ENCODE peak calls at places on chromosome 4, in seven cellular contexts. One of them, this sample, is unnamed.

GRCh38 chr4:189845145-189845846 is 95.4 kb upstream of the FRG1 start:
- DNase-seq in activated CD4-positive, alpha-beta T cell treated with anti-CD3 and anti-CD28 coated beads, Interleukin-2, amount 10 ng/mL, durations not matched to agents 7 days and 5 days: no peak
- DNase-seq in activated naive CD4-positive, alpha-beta T cell treated with Interleukin-2 at 50 U/mL for 16 hours: no peak
- DNase-seq in Right ventricle myocardium inferior: no peak
- DNase-seq in activated CD4-positive, CD25-positive, alpha-beta regulatory T cell treated with anti-CD3 and anti-CD28 coated beads, Interleukin-2, amount 50 U/mL, for 72 hours: no peak
- DNase-seq in T-helper 2 cell: no peak
- DNase-seq in GOT3: no peak
- DNase-seq in this sample: no peak

GRCh38 chr4:183264614-183265013 is 55.5 kb downstream of the CLDN22 start:
- DNase-seq in activated CD4-positive, alpha-beta T cell treated with anti-CD3 and anti-CD28 coated beads, Interleukin-2, amount 10 ng/mL, durations not matched to agents 7 days and 5 days: no peak
- DNase-seq in activated naive CD4-positive, alpha-beta T cell treated with Interleukin-2 at 50 U/mL for 16 hours: no peak
- DNase-seq in Right ventricle myocardium inferior: no peak
- DNase-seq in activated CD4-positive, CD25-positive, alpha-beta regulatory T cell treated with anti-CD3 and anti-CD28 coated beads, Interleukin-2, amount 50 U/mL, for 72 hours: no peak
- DNase-seq in T-helper 2 cell: no peak
- DNase-seq in GOT3: no peak
- DNase-seq in this sample: no peak

GRCh38 chr4:138398297-138398696 is 156.1 kb upstream of the SLC7A11 start:
- DNase-seq in activated CD4-positive, alpha-beta T cell treated with anti-CD3 and anti-CD28 coated beads, Interleukin-2, amount 10 ng/mL, durations not matched to agents 7 days and 5 days: no peak
- DNase-seq in activated naive CD4-positive, alpha-beta T cell treated with Interleukin-2 at 50 U/mL for 16 hours: no peak
- DNase-seq in Right ventricle myocardium inferior: no peak
- DNase-seq in activated CD4-positive, CD25-positive, alpha-beta regulatory T cell treated with anti-CD3 and anti-CD28 coated beads, Interleukin-2, amount 50 U/mL, for 72 hours: no peak
- DNase-seq in T-helper 2 cell: no peak
- DNase-seq in GOT3: no peak
- DNase-seq in this sample: peak; percentile 48

GRCh38 chr4:147674073-147674472 is 9.9 kb downstream of the PRMT9 start:
- DNase-seq in activated CD4-positive, alpha-beta T cell treated with anti-CD3 and anti-CD28 coated beads, Interleukin-2, amount 10 ng/mL, durations not matched to agents 7 days and 5 days: no peak
- DNase-seq in activated naive CD4-positive, alpha-beta T cell treated with Interleukin-2 at 50 U/mL for 16 hours: no peak
- DNase-seq in Right ventricle myocardium inferior: no peak
- DNase-seq in activated CD4-positive, CD25-positive, alpha-beta regulatory T cell treated with anti-CD3 and anti-CD28 coated beads, Interleukin-2, amount 50 U/mL, for 72 hours: no peak
- DNase-seq in T-helper 2 cell: no peak
- DNase-seq in GOT3: no peak
- DNase-seq in this sample: no peak

GRCh38 chr4:1053080-1053661 is 41.7 kb downstream of the FGFRL1 start:
- DNase-seq in activated CD4-positive, alpha-beta T cell treated with anti-CD3 and anti-CD28 coated beads, Interleukin-2, amount 10 ng/mL, durations not matched to agents 7 days and 5 days: no peak
- DNase-seq in activated naive CD4-positive, alpha-beta T cell treated with Interleukin-2 at 50 U/mL for 16 hours: no peak
- DNase-seq in Right ventricle myocardium inferior: peak; percentile 43
- DNase-seq in activated CD4-positive, CD25-positive, alpha-beta regulatory T cell treated with anti-CD3 and anti-CD28 coated beads, Interleukin-2, amount 50 U/mL, for 72 hours: no peak
- DNase-seq in T-helper 2 cell: no peak
- DNase-seq in GOT3: no peak
- DNase-seq in this sample: no peak

GRCh38 chr4:20248155-20248558 is 3.5 kb upstream of the SLIT2 start:
- DNase-seq in activated CD4-positive, alpha-beta T cell treated with anti-CD3 and anti-CD28 coated beads, Interleukin-2, amount 10 ng/mL, durations not matched to agents 7 days and 5 days: no peak
- DNase-seq in activated naive CD4-positive, alpha-beta T cell treated with Interleukin-2 at 50 U/mL for 16 hours: no peak
- DNase-seq in Right ventricle myocardium inferior: no peak
- DNase-seq in activated CD4-positive, CD25-positive, alpha-beta regulatory T cell treated with anti-CD3 and anti-CD28 coated beads, Interleukin-2, amount 50 U/mL, for 72 hours: no peak
- DNase-seq in T-helper 2 cell: no peak
- DNase-seq in GOT3: no peak
- DNase-seq in this sample: peak; percentile 34

GRCh38 chr4:138978028-138978585 is 37.5 kb upstream of the NOCT start:
- DNase-seq in activated CD4-positive, alpha-beta T cell treated with anti-CD3 and anti-CD28 coated beads, Interleukin-2, amount 10 ng/mL, durations not matched to agents 7 days and 5 days: no peak
- DNase-seq in activated naive CD4-positive, alpha-beta T cell treated with Interleukin-2 at 50 U/mL for 16 hours: no peak
- DNase-seq in Right ventricle myocardium inferior: no peak
- DNase-seq in activated CD4-positive, CD25-positive, alpha-beta regulatory T cell treated with anti-CD3 and anti-CD28 coated beads, Interleukin-2, amount 50 U/mL, for 72 hours: no peak
- DNase-seq in T-helper 2 cell: no peak
- DNase-seq in GOT3: no peak
- DNase-seq in this sample: no peak

GRCh38 chr4:25890653-25891485 is 23.2 kb upstream of the SMIM20 start:
- DNase-seq in activated CD4-positive, alpha-beta T cell treated with anti-CD3 and anti-CD28 coated beads, Interleukin-2, amount 10 ng/mL, durations not matched to agents 7 days and 5 days: no peak
- DNase-seq in activated naive CD4-positive, alpha-beta T cell treated with Interleukin-2 at 50 U/mL for 16 hours: no peak
- DNase-seq in Right ventricle myocardium inferior: no peak
- DNase-seq in activated CD4-positive, CD25-positive, alpha-beta regulatory T cell treated with anti-CD3 and anti-CD28 coated beads, Interleukin-2, amount 50 U/mL, for 72 hours: no peak
- DNase-seq in T-helper 2 cell: no peak
- DNase-seq in GOT3: no peak
- DNase-seq in this sample: peak; percentile 40

GRCh38 chr4:617644-618330 is 7.6 kb upstream of the PDE6B start:
- DNase-seq in activated CD4-positive, alpha-beta T cell treated with anti-CD3 and anti-CD28 coated beads, Interleukin-2, amount 10 ng/mL, durations not matched to agents 7 days and 5 days: no peak
- DNase-seq in activated naive CD4-positive, alpha-beta T cell treated with Interleukin-2 at 50 U/mL for 16 hours: no peak
- DNase-seq in Right ventricle myocardium inferior: no peak
- DNase-seq in activated CD4-positive, CD25-positive, alpha-beta regulatory T cell treated with anti-CD3 and anti-CD28 coated beads, Interleukin-2, amount 50 U/mL, for 72 hours: no peak
- DNase-seq in T-helper 2 cell: no peak
- DNase-seq in GOT3: no peak
- DNase-seq in this sample: peak; percentile 73

GRCh38 chr4:48343035-48343434 is 1.7 kb downstream of the SLAIN2 start:
- DNase-seq in activated CD4-positive, alpha-beta T cell treated with anti-CD3 and anti-CD28 coated beads, Interleukin-2, amount 10 ng/mL, durations not matched to agents 7 days and 5 days: no peak
- DNase-seq in activated naive CD4-positive, alpha-beta T cell treated with Interleukin-2 at 50 U/mL for 16 hours: no peak
- DNase-seq in Right ventricle myocardium inferior: no peak
- DNase-seq in activated CD4-positive, CD25-positive, alpha-beta regulatory T cell treated with anti-CD3 and anti-CD28 coated beads, Interleukin-2, amount 50 U/mL, for 72 hours: no peak
- DNase-seq in T-helper 2 cell: peak; percentile 17
- DNase-seq in GOT3: no peak
- DNase-seq in this sample: no peak

GRCh38 chr4:76831475-76832390 is 66.2 kb downstream of the SOWAHB start:
- DNase-seq in activated CD4-positive, alpha-beta T cell treated with anti-CD3 and anti-CD28 coated beads, Interleukin-2, amount 10 ng/mL, durations not matched to agents 7 days and 5 days: no peak
- DNase-seq in activated naive CD4-positive, alpha-beta T cell treated with Interleukin-2 at 50 U/mL for 16 hours: no peak
- DNase-seq in Right ventricle myocardium inferior: no peak
- DNase-seq in activated CD4-positive, CD25-positive, alpha-beta regulatory T cell treated with anti-CD3 and anti-CD28 coated beads, Interleukin-2, amount 50 U/mL, for 72 hours: no peak
- DNase-seq in T-helper 2 cell: no peak
- DNase-seq in GOT3: no peak
- DNase-seq in this sample: no peak

GRCh38 chr4:116668190-116668589 is 417.2 kb downstream of the TRAM1L1 start:
- DNase-seq in activated CD4-positive, alpha-beta T cell treated with anti-CD3 and anti-CD28 coated beads, Interleukin-2, amount 10 ng/mL, durations not matched to agents 7 days and 5 days: no peak
- DNase-seq in activated naive CD4-positive, alpha-beta T cell treated with Interleukin-2 at 50 U/mL for 16 hours: no peak
- DNase-seq in Right ventricle myocardium inferior: no peak
- DNase-seq in activated CD4-positive, CD25-positive, alpha-beta regulatory T cell treated with anti-CD3 and anti-CD28 coated beads, Interleukin-2, amount 50 U/mL, for 72 hours: no peak
- DNase-seq in T-helper 2 cell: no peak
- DNase-seq in GOT3: no peak
- DNase-seq in this sample: no peak

GRCh38 chr4:26032572-26033320 is 118.7 kb downstream of the SMIM20 start:
- DNase-seq in activated CD4-positive, alpha-beta T cell treated with anti-CD3 and anti-CD28 coated beads, Interleukin-2, amount 10 ng/mL, durations not matched to agents 7 days and 5 days: no peak
- DNase-seq in activated naive CD4-positive, alpha-beta T cell treated with Interleukin-2 at 50 U/mL for 16 hours: no peak
- DNase-seq in Right ventricle myocardium inferior: no peak
- DNase-seq in activated CD4-positive, CD25-positive, alpha-beta regulatory T cell treated with anti-CD3 and anti-CD28 coated beads, Interleukin-2, amount 50 U/mL, for 72 hours: no peak
- DNase-seq in T-helper 2 cell: no peak
- DNase-seq in GOT3: no peak
- DNase-seq in this sample: no peak

This sample was measured in iPS-NIHi11.